ENCODE peak calls at places on chromosomes 5 and 9, in nine cellular contexts. W is GF-D8; R is HuH-7.5; N is CMK; I is transverse colon; O is B cell; K is stimulated activated CD8-positive, alpha-beta memory T cell treated with anti-CD3 and anti-CD28 coated beads, Interleukin-15, amount 100 ng/mL, for 48 hours; V is astrocyte of the spinal cord; G is OCI-M1. Q is an unnamed sample.

GRCh38 chr5:64592942-64593341 is 87.1 kb downstream of the RGS7BP start:
- DNase-seq in K (no peak), W (no peak), I (no peak), G (no peak), R (no peak), N (no peak), O (no peak), V (no peak), Q (no peak)

GRCh38 chr5:40089269-40089668 is 590.4 kb upstream of the PTGER4 start:
- DNase-seq in G (peak; percentile 72), W (no peak), N (peak; percentile 21), I (no peak), K (no peak), O (no peak), V (no peak), R (no peak), Q (no peak)

GRCh38 chr9:130639119-130639485 is 25.3 kb upstream of the PRDM12 start:
- DNase-seq in N (no peak), R (no peak), O (no peak), I (no peak), V (no peak), W (no peak), G (no peak), K (no peak), Q (no peak)

GRCh38 chr5:14464101-14464500 is 117.5 kb upstream of the OTULINL start:
- DNase-seq in R (no peak), N (no peak), G (no peak), I (no peak), W (no peak), O (no peak), V (no peak), K (no peak), Q (no peak)

GRCh38 chr5:53895091-53895683 is 334.7 kb downstream of the NDUFS4 start:
- DNase-seq in O (no peak), R (no peak), I (no peak), N (no peak), K (no peak), G (no peak), W (no peak), V (no peak), Q (no peak)

GRCh38 chr5:147303976-147304375 is 69.2 kb downstream of the STK32A start:
- DNase-seq in I (no peak), K (no peak), N (no peak), R (no peak), G (no peak), V (peak; percentile 91), O (no peak), W (no peak), Q (peak; percentile 83)

GRCh38 chr5:9785751-9786150 is 155.6 kb upstream of the TAS2R1 start:
- DNase-seq in G (no peak), V (no peak), O (no peak), R (no peak), W (no peak), I (no peak), N (no peak), K (no peak), Q (no peak)

GRCh38 chr9:91256235-91256634 is 105.5 kb downstream of the AUH start:
- DNase-seq in V (no peak), O (no peak), N (no peak), G (no peak), K (no peak), I (no peak), R (no peak), W (no peak), Q (no peak)

GRCh38 chr9:106307670-106308069 is 555.3 kb upstream of the ZNF462 start:
- DNase-seq in N (peak; percentile 64), R (no peak), W (no peak), K (no peak), G (peak; percentile 63), O (no peak), I (no peak), V (no peak), Q (no peak)

GRCh38 chr9:18208166-18209059 is 265.5 kb upstream of the ADAMTSL1 start:
- DNase-seq in O (no peak), R (no peak), W (no peak), N (no peak), I (peak; percentile 81), K (no peak), V (peak; percentile 29), G (peak; percentile 30), Q (peak; percentile 52)

GRCh38 chr5:169831331-169831730 is 149.0 kb downstream of the INSYN2B start:
- DNase-seq in G (no peak), V (no peak), N (no peak), R (no peak), O (no peak), K (no peak), W (no peak), I (no peak), Q (no peak)

GRCh38 chr5:59591162-59591561 is 302.4 kb downstream of the PDE4D start:
- DNase-seq in W (no peak), O (peak; percentile 8), K (no peak), V (no peak), N (no peak), R (no peak), G (peak; percentile 68), I (no peak), Q (no peak)

GRCh38 chr5:115460476-115460875 is 84.1 kb downstream of the FEM1C start:
- DNase-seq in R (no peak), W (no peak), G (peak; percentile 58), I (no peak), V (peak; percentile 72), N (no peak), O (no peak), K (no peak), Q (peak; percentile 91)

GRCh38 chr5:115184780-115185179 is 15.1 kb upstream of the TRIM36 start:
- DNase-seq in K (no peak), O (no peak), N (no peak), R (no peak), G (peak; percentile 0), V (no peak), I (no peak), W (no peak), Q (no peak)

GRCh38 chr5:40490464-40491083 is 189.1 kb upstream of the PTGER4 start:
- DNase-seq in G (no peak), V (peak; percentile 21), R (no peak), W (no peak), O (no peak), K (no peak), N (no peak), I (no peak), Q (no peak)

GRCh38 chr5:36492998-36493655 is 113.3 kb upstream of the SLC1A3 start:
- DNase-seq in V (peak; percentile 80), R (peak; percentile 11), G (no peak), N (no peak), W (no peak), K (no peak), I (no peak), O (no peak), Q (peak; percentile 4)

GRCh38 chr5:6754766-6755165 is 41.5 kb downstream of the TENT4A start:
- DNase-seq in N (no peak), G (no peak), V (no peak), R (no peak), W (no peak), O (no peak), I (no peak), K (no peak), Q (no peak)

GRCh38 chr5:131363811-131364506 is 100.1 kb downstream of the CDC42SE2 start:
- DNase-seq in N (no peak), O (no peak), W (no peak), I (no peak), R (no peak), V (no peak), G (no peak), K (no peak), Q (no peak)

GRCh38 chr9:114002271-114002985 is 75.7 kb downstream of the AMBP start:
- DNase-seq in I (no peak), N (no peak), W (no peak), V (no peak), O (no peak), G (no peak), R (no peak), K (no peak), Q (no peak)

GRCh38 chr5:170782438-170782837 is 1.1 kb upstream of the GABRP start:
- DNase-seq in G (no peak), I (no peak), N (no peak), V (no peak), O (no peak), K (no peak), R (no peak), W (no peak), Q (peak; percentile 71)